ENCODE peak calls at places on chromosomes 16 and 17, in eight cellular contexts. K is AG20443; U is HFF-Myc; C is DMS79; N is cardiac muscle cell; B is stimulated activated CD4-positive, alpha-beta T cell treated with anti-CD3 and anti-CD28 coated beads, Interleukin-4, amount 100 ng/mL, for 4 hours; J is CD4-positive, alpha-beta T cell; Q is lung microvascular endothelial cell. S is an unnamed sample.

GRCh38 chr16:25135239-25135878 is 23.8 kb downstream of the LCMT1 start:
- DNase-seq in K (peak), U (peak), C (no peak), N (peak), B (no peak), J (no peak), Q (peak), S (peak)

GRCh38 chr17:48153711-48154642 is 46.4 kb downstream of the SNX11 start:
- DNase-seq in K (peak), U (no peak), C (peak), N (peak), B (no peak), J (no peak), Q (peak), S (peak)

GRCh38 chr16:4915226-4915761 is 21.7 kb downstream of the PPL start:
- DNase-seq in K (peak), U (no peak), C (no peak), N (peak), B (no peak), J (no peak), Q (no peak), S (peak)

GRCh38 chr16:83051451-83051850 is 424.7 kb downstream of the CDH13 start:
- DNase-seq in K (no peak), U (no peak), C (no peak), N (no peak), B (no peak), J (no peak), Q (no peak), S (no peak)

GRCh38 chr16:58261263-58261662 is 33.6 kb downstream of the PRSS54 start:
- DNase-seq in K (no peak), U (no peak), C (no peak), N (no peak), B (no peak), J (no peak), Q (no peak), S (no peak)

GRCh38 chr17:32546031-32546444 is 59.2 kb downstream of the CDK5R1 start:
- DNase-seq in K (no peak), U (no peak), C (no peak), N (no peak), B (no peak), J (no peak), Q (no peak), S (peak)

GRCh38 chr16:81601601-81602251 is 157.1 kb downstream of the CMIP start:
- DNase-seq in K (no peak), U (no peak), C (no peak), N (peak), B (no peak), J (no peak), Q (peak), S (no peak)

GRCh38 chr16:81697321-81697885 is 81.7 kb upstream of the PLCG2 start:
- DNase-seq in K (peak), U (no peak), C (no peak), N (peak), B (peak), J (peak), Q (peak), S (peak)

GRCh38 chr17:65131244-65131643 is 5.9 kb upstream of the RGS9 start:
- DNase-seq in K (no peak), U (no peak), C (no peak), N (no peak), B (no peak), J (no peak), Q (no peak), S (no peak)

GRCh38 chr17:81858170-81858966 is 2.0 kb downstream of the P4HB start:
- DNase-seq in K (no peak), U (no peak), C (no peak), N (no peak), B (no peak), J (no peak), Q (no peak), S (no peak)

GRCh38 chr16:19071811-19072777 is 4.7 kb downstream of the COQ7 start:
- DNase-seq in K (peak), U (no peak), C (no peak), N (peak), B (peak), J (peak), Q (peak), S (peak)

GRCh38 chr17:76417499-76418143 is 33.2 kb downstream of the SPHK1 start:
- DNase-seq in K (no peak), U (no peak), C (peak), N (no peak), B (no peak), J (no peak), Q (peak), S (no peak)

GRCh38 chr16:83137326-83137770 is 510.6 kb downstream of the CDH13 start:
- DNase-seq in K (peak), U (peak), C (no peak), N (peak), B (no peak), J (no peak), Q (peak), S (peak)

GRCh38 chr17:58614854-58615409 is 76.9 kb downstream of the TEX14 start:
- DNase-seq in K (no peak), U (no peak), C (no peak), N (peak), B (no peak), J (no peak), Q (no peak), S (no peak)

GRCh38 chr17:40268141-40268712 is 19.5 kb upstream of the CDC6 start:
- DNase-seq in K (no peak), U (no peak), C (no peak), N (peak), B (no peak), J (no peak), Q (no peak), S (no peak)

GRCh38 chr16:87328846-87329245 is 11.7 kb upstream of the C16orf95 start:
- DNase-seq in K (no peak), U (no peak), C (no peak), N (no peak), B (no peak), J (no peak), Q (no peak), S (no peak)

GRCh38 chr17:59796785-59797205 is 89.3 kb downstream of the VMP1 start:
- DNase-seq in K (no peak), U (no peak), C (no peak), N (peak), B (no peak), J (no peak), Q (no peak), S (no peak)

GRCh38 chr17:82302991-82303943 is 14.1 kb downstream of the CD7 start:
- DNase-seq in K (no peak), U (no peak), C (no peak), N (no peak), B (no peak), J (no peak), Q (no peak), S (no peak)

GRCh38 chr16:31083081-31083480 is 5.7 kb downstream of the PRSS53 start:
- DNase-seq in K (no peak), U (no peak), C (no peak), N (no peak), B (no peak), J (no peak), Q (no peak), S (no peak)

GRCh38 chr17:28956112-28956511 is 4.8 kb upstream of the PHF12 start:
- DNase-seq in K (no peak), U (no peak), C (no peak), N (no peak), B (no peak), J (no peak), Q (no peak), S (no peak)

GRCh38 chr17:46854515-46854914 is 3.1 kb downstream of the WNT9B start:
- DNase-seq in K (no peak), U (no peak), C (no peak), N (no peak), B (no peak), J (no peak), Q (no peak), S (no peak)

GRCh38 chr17:66371561-66371960 is 69.1 kb downstream of the PRKCA start:
- DNase-seq in K (no peak), U (no peak), C (no peak), N (no peak), B (no peak), J (no peak), Q (no peak), S (no peak)

S was measured in RPMI7951.